ENCODE peak calls at places on chromosomes 6 and 20, in four cellular contexts. K is Calu3, J is NCI-H345, Y is left lung. S is an unnamed sample.

GRCh38 chr6:169069361-169069760 is 184.3 kb downstream of the THBS2 start:
- DNase-seq in K (no peak), J (no peak), Y (no peak), S (no peak)

GRCh38 chr6:109446541-109446940 is 6.0 kb downstream of the SMPD2 start:
- DNase-seq in K (no peak), J (no peak), Y (no peak), S (no peak)

GRCh38 chr6:152240436-152240835 is 396.7 kb downstream of the SYNE1 start:
- DNase-seq in K (no peak), J (no peak), Y (no peak), S (no peak)

GRCh38 chr20:33761698-33762250 is 30.0 kb downstream of the ZNF341 start:
- DNase-seq in K (no peak), J (no peak), Y (no peak), S (no peak)

GRCh38 chr6:97669191-97669651 is 386.2 kb upstream of the MMS22L start:
- DNase-seq in K (no peak), J (peak), Y (no peak), S (no peak)

GRCh38 chr6:45378324-45378926 is 691 bp upstream of the SUPT3H start:
- DNase-seq in K (no peak), J (peak), Y (peak), S (no peak)

GRCh38 chr20:62487125-62487524 is 11.3 kb upstream of the GATA5 start:
- DNase-seq in K (no peak), J (no peak), Y (no peak), S (no peak)

GRCh38 chr20:3218307-3218988 is 9.2 kb downstream of the ITPA start:
- DNase-seq in K (peak), J (peak), Y (peak), S (no peak)

GRCh38 chr6:130713144-130713543 is 114.1 kb upstream of the SMLR1 start:
- DNase-seq in K (no peak), J (no peak), Y (no peak), S (no peak)

GRCh38 chr6:43771210-43771857 is 1.3 kb downstream of the VEGFA start:
- DNase-seq in K (peak), J (peak), Y (peak), S (peak)

GRCh38 chr20:25541676-25542075 is 43.7 kb downstream of the NINL start:
- DNase-seq in K (no peak), J (no peak), Y (no peak), S (no peak)

GRCh38 chr20:31922588-31922987 is 29.3 kb downstream of the PDRG1 start:
- DNase-seq in K (no peak), J (no peak), Y (no peak), S (no peak)

GRCh38 chr20:17568972-17569471 is 853 bp upstream of the DSTN start:
- DNase-seq in K (peak), J (peak), Y (peak), S (peak)

GRCh38 chr6:146741609-146742008 is 142.8 kb downstream of the ADGB start:
- DNase-seq in K (no peak), J (no peak), Y (no peak), S (no peak)

GRCh38 chr6:113750148-113750547 is 107.0 kb upstream of the MARCKS start:
- DNase-seq in K (no peak), J (no peak), Y (no peak), S (no peak)

GRCh38 chr20:63942250-63943006 is 13.8 kb downstream of the UCKL1 start:
- DNase-seq in K (peak), J (no peak), Y (no peak), S (peak)

GRCh38 chr20:48776306-48776705 is 51.5 kb downstream of the PREX1 start:
- DNase-seq in K (no peak), J (no peak), Y (no peak), S (no peak)

GRCh38 chr6:90536516-90536915 is 50.4 kb downstream of the MAP3K7 start:
- DNase-seq in K (no peak), J (no peak), Y (no peak), S (no peak)

GRCh38 chr20:7911586-7912330 is 28.5 kb downstream of the HAO1 start:
- DNase-seq in K (no peak), J (no peak), Y (no peak), S (no peak)

GRCh38 chr6:17054647-17055046 is 47.2 kb upstream of the STMND1 start:
- DNase-seq in K (no peak), J (no peak), Y (no peak), S (no peak)

GRCh38 chr20:51129201-51129671 is 106.3 kb upstream of the KCNG1 start:
- DNase-seq in K (no peak), J (no peak), Y (no peak), S (no peak)

S was measured in uterus.